ENCODE peak calls at places on chromosomes 6 and 20, in nine cellular contexts. One of them, this sample, is unnamed.

GRCh38 chr20:3678893-3679720 is 2.7 kb downstream of the ADAM33 start:
- DNase-seq in stimulated activated CD8-positive, alpha-beta memory T cell treated with anti-CD3 and anti-CD28 coated beads, Interleukin-2, amount 100 ng/mL, for 48 hours: no peak
- DNase-seq in mesendoderm: no peak
- DNase-seq in NCI-H2081: no peak
- DNase-seq in T follicular helper cell: no peak
- DNase-seq in Right ventricle myocardium superior: no peak
- DNase-seq in Daoy: no peak
- DNase-seq in Caki2: no peak
- DNase-seq in skeletal muscle cell: no peak
- DNase-seq in this sample: no peak

GRCh38 chr20:33178726-33179125 is 10.8 kb downstream of the BPIFA2 start:
- DNase-seq in stimulated activated CD8-positive, alpha-beta memory T cell treated with anti-CD3 and anti-CD28 coated beads, Interleukin-2, amount 100 ng/mL, for 48 hours: no peak
- DNase-seq in mesendoderm: peak
- DNase-seq in NCI-H2081: no peak
- DNase-seq in T follicular helper cell: no peak
- DNase-seq in Right ventricle myocardium superior: no peak
- DNase-seq in Daoy: no peak
- DNase-seq in Caki2: peak
- DNase-seq in skeletal muscle cell: no peak
- DNase-seq in this sample: peak

GRCh38 chr20:57414867-57415592 is 23.8 kb downstream of the RBM38 start:
- DNase-seq in stimulated activated CD8-positive, alpha-beta memory T cell treated with anti-CD3 and anti-CD28 coated beads, Interleukin-2, amount 100 ng/mL, for 48 hours: no peak
- DNase-seq in mesendoderm: no peak
- DNase-seq in NCI-H2081: no peak
- DNase-seq in T follicular helper cell: no peak
- DNase-seq in Right ventricle myocardium superior: no peak
- DNase-seq in Daoy: peak
- DNase-seq in Caki2: no peak
- DNase-seq in skeletal muscle cell: no peak
- DNase-seq in this sample: peak

GRCh38 chr6:168301648-168302398 is 17.8 kb downstream of the DACT2 start:
- DNase-seq in stimulated activated CD8-positive, alpha-beta memory T cell treated with anti-CD3 and anti-CD28 coated beads, Interleukin-2, amount 100 ng/mL, for 48 hours: no peak
- DNase-seq in mesendoderm: peak
- DNase-seq in NCI-H2081: peak
- DNase-seq in T follicular helper cell: no peak
- DNase-seq in Right ventricle myocardium superior: no peak
- DNase-seq in Daoy: no peak
- DNase-seq in Caki2: peak
- DNase-seq in skeletal muscle cell: no peak
- DNase-seq in this sample: no peak

GRCh38 chr6:14129572-14129971 is 12.0 kb downstream of the CD83 start:
- DNase-seq in stimulated activated CD8-positive, alpha-beta memory T cell treated with anti-CD3 and anti-CD28 coated beads, Interleukin-2, amount 100 ng/mL, for 48 hours: no peak
- DNase-seq in mesendoderm: peak
- DNase-seq in NCI-H2081: peak
- DNase-seq in T follicular helper cell: no peak
- DNase-seq in Right ventricle myocardium superior: peak
- DNase-seq in Daoy: peak
- DNase-seq in Caki2: peak
- DNase-seq in skeletal muscle cell: peak
- DNase-seq in this sample: peak

GRCh38 chr6:11207199-11207968 is 25.1 kb downstream of the NEDD9 start:
- DNase-seq in stimulated activated CD8-positive, alpha-beta memory T cell treated with anti-CD3 and anti-CD28 coated beads, Interleukin-2, amount 100 ng/mL, for 48 hours: no peak
- DNase-seq in mesendoderm: no peak
- DNase-seq in NCI-H2081: no peak
- DNase-seq in T follicular helper cell: no peak
- DNase-seq in Right ventricle myocardium superior: peak
- DNase-seq in Daoy: peak
- DNase-seq in Caki2: peak
- DNase-seq in skeletal muscle cell: peak
- DNase-seq in this sample: peak

GRCh38 chr20:64005394-64005793 is 24.5 kb downstream of the PRPF6 start:
- DNase-seq in stimulated activated CD8-positive, alpha-beta memory T cell treated with anti-CD3 and anti-CD28 coated beads, Interleukin-2, amount 100 ng/mL, for 48 hours: no peak
- DNase-seq in mesendoderm: no peak
- DNase-seq in NCI-H2081: no peak
- DNase-seq in T follicular helper cell: no peak
- DNase-seq in Right ventricle myocardium superior: no peak
- DNase-seq in Daoy: no peak
- DNase-seq in Caki2: no peak
- DNase-seq in skeletal muscle cell: no peak
- DNase-seq in this sample: no peak

GRCh38 chr6:54308677-54309315 is 555 bp downstream of the TINAG start:
- DNase-seq in stimulated activated CD8-positive, alpha-beta memory T cell treated with anti-CD3 and anti-CD28 coated beads, Interleukin-2, amount 100 ng/mL, for 48 hours: no peak
- DNase-seq in mesendoderm: no peak
- DNase-seq in NCI-H2081: no peak
- DNase-seq in T follicular helper cell: no peak
- DNase-seq in Right ventricle myocardium superior: no peak
- DNase-seq in Daoy: no peak
- DNase-seq in Caki2: peak
- DNase-seq in skeletal muscle cell: no peak
- DNase-seq in this sample: no peak

GRCh38 chr6:31378062-31378720 is 21.2 kb upstream of the HLA-B start:
- DNase-seq in stimulated activated CD8-positive, alpha-beta memory T cell treated with anti-CD3 and anti-CD28 coated beads, Interleukin-2, amount 100 ng/mL, for 48 hours: no peak
- DNase-seq in mesendoderm: no peak
- DNase-seq in NCI-H2081: no peak
- DNase-seq in T follicular helper cell: no peak
- DNase-seq in Right ventricle myocardium superior: no peak
- DNase-seq in Daoy: no peak
- DNase-seq in Caki2: no peak
- DNase-seq in skeletal muscle cell: no peak
- DNase-seq in this sample: no peak

GRCh38 chr6:25086500-25087091 is 150.8 kb upstream of the RIPOR2 start:
- DNase-seq in stimulated activated CD8-positive, alpha-beta memory T cell treated with anti-CD3 and anti-CD28 coated beads, Interleukin-2, amount 100 ng/mL, for 48 hours: no peak
- DNase-seq in mesendoderm: peak
- DNase-seq in NCI-H2081: no peak
- DNase-seq in T follicular helper cell: no peak
- DNase-seq in Right ventricle myocardium superior: no peak
- DNase-seq in Daoy: no peak
- DNase-seq in Caki2: no peak
- DNase-seq in skeletal muscle cell: no peak
- DNase-seq in this sample: no peak

GRCh38 chr6:21263531-21264287 is 329.8 kb upstream of the SOX4 start:
- DNase-seq in stimulated activated CD8-positive, alpha-beta memory T cell treated with anti-CD3 and anti-CD28 coated beads, Interleukin-2, amount 100 ng/mL, for 48 hours: peak
- DNase-seq in mesendoderm: no peak
- DNase-seq in NCI-H2081: peak
- DNase-seq in T follicular helper cell: no peak
- DNase-seq in Right ventricle myocardium superior: no peak
- DNase-seq in Daoy: peak
- DNase-seq in Caki2: no peak
- DNase-seq in skeletal muscle cell: peak
- DNase-seq in this sample: peak

GRCh38 chr20:57922701-57923100 is 212.9 kb upstream of the PMEPA1 start:
- DNase-seq in stimulated activated CD8-positive, alpha-beta memory T cell treated with anti-CD3 and anti-CD28 coated beads, Interleukin-2, amount 100 ng/mL, for 48 hours: no peak
- DNase-seq in mesendoderm: no peak
- DNase-seq in NCI-H2081: no peak
- DNase-seq in T follicular helper cell: no peak
- DNase-seq in Right ventricle myocardium superior: no peak
- DNase-seq in Daoy: no peak
- DNase-seq in Caki2: no peak
- DNase-seq in skeletal muscle cell: no peak
- DNase-seq in this sample: no peak

GRCh38 chr6:83884523-83884922 is 25.0 kb downstream of the CYB5R4 start:
- DNase-seq in stimulated activated CD8-positive, alpha-beta memory T cell treated with anti-CD3 and anti-CD28 coated beads, Interleukin-2, amount 100 ng/mL, for 48 hours: no peak
- DNase-seq in mesendoderm: peak
- DNase-seq in NCI-H2081: peak
- DNase-seq in T follicular helper cell: no peak
- DNase-seq in Right ventricle myocardium superior: no peak
- DNase-seq in Daoy: peak
- DNase-seq in Caki2: peak
- DNase-seq in skeletal muscle cell: peak
- DNase-seq in this sample: peak

GRCh38 chr6:117441824-117442264 is 16.1 kb upstream of the ROS1 start:
- DNase-seq in stimulated activated CD8-positive, alpha-beta memory T cell treated with anti-CD3 and anti-CD28 coated beads, Interleukin-2, amount 100 ng/mL, for 48 hours: no peak
- DNase-seq in mesendoderm: no peak
- DNase-seq in NCI-H2081: no peak
- DNase-seq in T follicular helper cell: no peak
- DNase-seq in Right ventricle myocardium superior: no peak
- DNase-seq in Daoy: no peak
- DNase-seq in Caki2: no peak
- DNase-seq in skeletal muscle cell: peak
- DNase-seq in this sample: peak